ENCODE peak calls at places on chromosomes 11 and 22, in ten cellular contexts. L is head of caudate nucleus, R is adipocyte, O is OCI-M1, A is germinal center, S is M059J, M is GM13976, H is NCI-H69, E is spleen, I is iris pigment epithelial cell. Z is an unnamed sample.

GRCh38 chr11:116605543-116605942 is 167.2 kb downstream of the BUD13 start:
- DNase-seq in R (peak; percentile 7), M (peak; percentile 66), S (peak; percentile 41), E (no peak), A (peak; percentile 28), H (peak; percentile 72), L (peak; percentile 53), I (no peak), O (peak; percentile 82), Z (no peak)

GRCh38 chr11:65036931-65037330 is 4.1 kb upstream of the SAC3D1 start:
- DNase-seq in H (peak; percentile 33), S (peak; percentile 20), L (peak; percentile 91), A (no peak), E (no peak), I (no peak), O (no peak), R (no peak), M (no peak), Z (no peak)

GRCh38 chr11:34953955-34954354 is 37.5 kb downstream of the PDHX start:
- DNase-seq in A (no peak), S (no peak), O (no peak), L (no peak), M (no peak), I (peak; percentile 34), R (no peak), E (no peak), H (no peak), Z (no peak)

GRCh38 chr11:22674470-22675426 is 8.3 kb downstream of the GAS2 start:
- DNase-seq in E (no peak), A (no peak), L (no peak), M (no peak), R (no peak), I (no peak), H (peak; percentile 32), S (no peak), O (no peak), Z (no peak)

GRCh38 chr11:125517116-125517804 is 21.2 kb upstream of the FEZ1 start:
- DNase-seq in E (no peak), I (peak; percentile 89), R (peak; percentile 62), S (peak; percentile 80), A (no peak), H (peak; percentile 97), L (peak; percentile 85), M (no peak), O (peak; percentile 86), Z (no peak)

GRCh38 chr11:44258190-44258489 is 51.8 kb downstream of the ALX4 start:
- DNase-seq in L (no peak), S (peak; percentile 50), A (no peak), I (peak; percentile 43), O (no peak), M (no peak), R (peak; percentile 22), H (no peak), E (no peak), Z (no peak)

GRCh38 chr11:2096919-2097301 is 42.3 kb downstream of the IGF2 start:
- DNase-seq in E (peak; percentile 67), A (no peak), H (no peak), R (peak; percentile 64), O (no peak), L (no peak), I (peak; percentile 34), S (no peak), M (no peak), Z (no peak)

GRCh38 chr22:40758390-40758789 is 60.8 kb downstream of the SLC25A17 start:
- DNase-seq in L (no peak), E (no peak), I (no peak), S (no peak), O (no peak), A (no peak), M (no peak), R (no peak), H (peak; percentile 72), Z (no peak)

GRCh38 chr22:40463017-40463631 is 92.7 kb downstream of the SGSM3 start:
- DNase-seq in H (no peak), E (peak; percentile 84), I (no peak), M (peak; percentile 59), A (peak; percentile 55), O (peak; percentile 88), L (no peak), S (no peak), R (no peak), Z (peak; percentile 54)

GRCh38 chr11:47399860-47400812 is 8.3 kb upstream of the SLC39A13 start:
- DNase-seq in R (no peak), O (peak; percentile 72), H (peak; percentile 57), E (peak; percentile 92), S (no peak), I (no peak), M (peak; percentile 82), L (no peak), A (peak; percentile 86), Z (peak; percentile 53)

GRCh38 chr11:65504671-65505433 is 6.0 kb downstream of the MALAT1 start:
- DNase-seq in O (peak; percentile 72), L (no peak), E (no peak), A (no peak), S (peak; percentile 68), R (peak; percentile 45), M (no peak), I (peak; percentile 39), H (peak; percentile 76), Z (no peak)

GRCh38 chr11:11036185-11037161 is 178.6 kb upstream of the ZBED5 start:
- DNase-seq in L (peak; percentile 69), A (peak; percentile 24), M (peak; percentile 71), H (peak; percentile 84), S (peak; percentile 61), E (no peak), I (peak; percentile 64), R (peak; percentile 66), O (peak; percentile 50), Z (peak; percentile 10)